ENCODE peak calls at places on chromosomes 12 and 14, in ten cellular contexts. W is iris pigment epithelial cell; C is naive thymus-derived CD8-positive, alpha-beta T cell; L is lower lobe of right lung; K is stimulated activated CD4-positive, alpha-beta T cell treated with anti-CD3 and anti-CD28 coated beads, Interleukin-12 subunit alpha, Interleukin-12 subunit beta, amount 100 ng/mL, for 24 hours; Q is substantia nigra; R is KBM-7; D is GM12865; N is tibial nerve; J is RWPE1. A is an unnamed sample.

GRCh38 chr12:113980537-113981337 is 14.6 kb upstream of the RBM19 start:
- DNase-seq in W (peak; percentile 67), C (peak; percentile 28), L (no peak), K (no peak), Q (peak; percentile 8), R (peak; percentile 49), D (peak; percentile 67), N (no peak), J (peak; percentile 49), A (no peak)

GRCh38 chr14:20904393-20905029 is 13.3 kb downstream of the RNASE3 start:
- DNase-seq in W (no peak), C (no peak), L (no peak), K (no peak), Q (no peak), R (peak; percentile 18), D (no peak), N (no peak), J (no peak), A (no peak)

GRCh38 chr14:69260979-69261605 is 1.1 kb downstream of the GALNT16 start:
- DNase-seq in W (no peak), C (peak; percentile 30), L (no peak), K (peak; percentile 38), Q (peak; percentile 59), R (peak; percentile 50), D (peak; percentile 53), N (no peak), J (peak; percentile 26), A (no peak)

GRCh38 chr12:40013292-40013691 is 92.6 kb downstream of the SLC2A13 start:
- DNase-seq in W (no peak), C (no peak), L (no peak), K (no peak), Q (no peak), R (no peak), D (no peak), N (no peak), J (no peak), A (no peak)

GRCh38 chr12:105740337-105740736 is 398.4 kb downstream of the NUAK1 start:
- DNase-seq in W (no peak), C (no peak), L (no peak), K (no peak), Q (no peak), R (no peak), D (no peak), N (no peak), J (no peak), A (no peak)

GRCh38 chr12:121649819-121650353 is 19.6 kb downstream of the MORN3 start:
- DNase-seq in W (no peak), C (no peak), L (no peak), K (no peak), Q (no peak), R (peak; percentile 98), D (no peak), N (no peak), J (no peak), A (no peak)

GRCh38 chr12:88782357-88782756 is 202.1 kb upstream of the KITLG start:
- DNase-seq in W (peak; percentile 41), C (no peak), L (no peak), K (no peak), Q (no peak), R (no peak), D (no peak), N (no peak), J (no peak), A (no peak)

GRCh38 chr12:54146506-54147145 is 42.2 kb downstream of the SMUG1 start:
- DNase-seq in W (no peak), C (no peak), L (no peak), K (no peak), Q (no peak), R (no peak), D (no peak), N (no peak), J (no peak), A (no peak)

GRCh38 chr12:55965941-55966407 is at the start of gene PMEL:
- DNase-seq in W (peak; percentile 10), C (no peak), L (no peak), K (no peak), Q (no peak), R (peak; percentile 26), D (no peak), N (no peak), J (no peak), A (no peak)

GRCh38 chr14:21278632-21279031 is 1.3 kb upstream of the RPGRIP1 start:
- DNase-seq in W (peak; percentile 55), C (no peak), L (no peak), K (no peak), Q (no peak), R (no peak), D (no peak), N (no peak), J (no peak), A (no peak)

GRCh38 chr14:74619672-74620131 is 7.7 kb upstream of the LTBP2 start:
- DNase-seq in W (peak; percentile 99), C (no peak), L (peak; percentile 58), K (no peak), Q (no peak), R (no peak), D (no peak), N (peak; percentile 88), J (peak; percentile 45), A (peak; percentile 86)

GRCh38 chr14:91303091-91303923 is 58.8 kb upstream of the GPR68 start:
- DNase-seq in W (no peak), C (peak; percentile 22), L (peak; percentile 41), K (peak; percentile 71), Q (no peak), R (peak; percentile 48), D (peak; percentile 73), N (no peak), J (peak; percentile 70), A (no peak)

GRCh38 chr12:56487448-56488040 is 417 bp downstream of the GLS2 start:
- DNase-seq in W (no peak), C (peak; percentile 33), L (peak; percentile 68), K (peak; percentile 14), Q (peak; percentile 59), R (no peak), D (peak; percentile 26), N (no peak), J (peak; percentile 8), A (no peak)

GRCh38 chr12:106106129-106106566 is 32.6 kb downstream of the NUAK1 start:
- DNase-seq in W (no peak), C (no peak), L (no peak), K (no peak), Q (no peak), R (no peak), D (no peak), N (no peak), J (no peak), A (no peak)

A was measured in gastrocnemius medialis.